ENCODE peak calls at places on chromosomes 12 and 14, in seven cellular contexts. R is stimulated activated CD4-positive, alpha-beta T cell treated with anti-CD3 and anti-CD28 coated beads, Interleukin-2, amount 100 ng/mL, for 48 hours; Q is activated effector memory CD4-positive, alpha-beta T cell treated with Interleukin-2 at 50 U/mL for 16 hours; V is naive thymus-derived CD4-positive, alpha-beta T cell; H is NCI-H1092 treated with DMSO at 0.1 percent for 48 hours; P is nucleus accumbens; B is amygdala. L is an unnamed sample.
A peak's percentile ranks its signal among the peaks of the same experiment; 100 is the strongest.

GRCh38 chr14:93045965-93046695 is 69.6 kb downstream of the ITPK1 start:
- DNase-seq in P (no peak), Q (no peak), H (no peak), R (no peak), V (no peak), B (no peak), L (no peak)

GRCh38 chr14:26138764-26139445 is 458.9 kb downstream of the NOVA1 start:
- DNase-seq in Q (no peak), P (no peak), V (no peak), R (no peak), B (no peak), H (no peak), L (no peak)

GRCh38 chr14:58128416-58128815 is 23.6 kb downstream of the ARMH4 start:
- DNase-seq in B (no peak), P (no peak), H (no peak), V (no peak), Q (no peak), R (no peak), L (no peak)

GRCh38 chr12:63129927-63130326 is 21.1 kb downstream of the AVPR1A start:
- DNase-seq in B (no peak), R (no peak), Q (no peak), V (no peak), H (no peak), P (no peak), L (no peak)

GRCh38 chr12:15707516-15708199 is 81.5 kb downstream of the EPS8 start:
- DNase-seq in R (no peak), V (no peak), H (no peak), B (no peak), P (no peak), Q (no peak), L (no peak)

GRCh38 chr12:54935235-54935951 is 49.2 kb downstream of the TESPA1 start:
- DNase-seq in P (peak; percentile 20), R (no peak), V (peak; percentile 56), Q (peak; percentile 15), H (peak; percentile 29), B (no peak), L (no peak)

GRCh38 chr12:101204598-101205304 is 5.3 kb downstream of the SLC5A8 start:
- DNase-seq in V (no peak), H (no peak), B (no peak), R (no peak), Q (no peak), P (no peak), L (no peak)

GRCh38 chr14:45091696-45092095 is 7.8 kb downstream of the PRPF39 start:
- DNase-seq in P (no peak), H (no peak), B (no peak), V (no peak), Q (no peak), R (no peak), L (no peak)

GRCh38 chr14:77458249-77458950 is 507 bp downstream of the AHSA1 start:
- DNase-seq in Q (peak; percentile 22), B (no peak), R (peak; percentile 16), H (peak; percentile 26), P (peak; percentile 64), V (no peak), L (peak; percentile 1)

GRCh38 chr12:53300187-53300586 is 692 bp downstream of the MYG1 start:
- DNase-seq in P (no peak), R (no peak), B (no peak), Q (no peak), V (no peak), H (no peak), L (no peak)

GRCh38 chr14:35704793-35705493 is 104.2 kb downstream of the RALGAPA1 start:
- DNase-seq in H (no peak), Q (no peak), V (no peak), B (no peak), R (no peak), P (no peak), L (no peak)

GRCh38 chr12:88763536-88764100 is 183.3 kb upstream of the KITLG start:
- DNase-seq in V (no peak), R (no peak), H (no peak), B (no peak), Q (no peak), P (no peak), L (no peak)

GRCh38 chr12:119783787-119784186 is 93.3 kb downstream of the CIT start:
- DNase-seq in V (no peak), Q (no peak), R (no peak), H (no peak), B (no peak), P (no peak), L (no peak)

GRCh38 chr14:53412819-53413664 is 259.9 kb upstream of the DDHD1 start:
- DNase-seq in H (no peak), Q (no peak), V (no peak), P (no peak), R (no peak), B (no peak), L (no peak)

GRCh38 chr14:76834296-76834695 is 8.1 kb downstream of the LRRC74A start:
- DNase-seq in H (no peak), R (no peak), P (no peak), V (no peak), Q (no peak), B (no peak), L (no peak)

GRCh38 chr12:107912421-107913004 is 138.0 kb downstream of the ASCL4 start:
- DNase-seq in B (peak; percentile 27), P (peak; percentile 49), V (peak; percentile 41), H (no peak), Q (peak; percentile 30), R (peak; percentile 76), L (peak; percentile 8)

GRCh38 chr12:88946377-88946997 is 366.2 kb upstream of the KITLG start:
- DNase-seq in R (no peak), H (no peak), P (no peak), B (no peak), Q (no peak), V (no peak), L (no peak)

GRCh38 chr12:41108032-41108431 is 80.1 kb upstream of the PDZRN4 start:
- DNase-seq in H (no peak), P (peak; percentile 3), V (no peak), Q (no peak), B (no peak), R (no peak), L (no peak)

GRCh38 chr12:98498635-98499034 is 16.8 kb upstream of the TMPO start:
- DNase-seq in Q (no peak), B (no peak), H (no peak), V (no peak), P (no peak), R (no peak), L (no peak)

L was measured in CD8-positive, alpha-beta T cell.